ENCODE peak calls at places on chromosomes 5 and 9, in ten cellular contexts. Z is NCI-H2171 treated with DMSO at 0.1 percent for 48 hours; O is EL; I is left lung; X is lower leg skin; V is ACHN; A is head of caudate nucleus; P is stimulated activated CD4-positive, alpha-beta T cell treated with anti-CD3 and anti-CD28 coated beads, Interleukin-15, amount 100 ng/mL, for 1 hour; T is HFFc6; L is HepG2. U is an unnamed sample.
A peak's percentile ranks its signal among the peaks of the same experiment; 100 is the strongest.

GRCh38 chr5:57176350-57176857 is 2.5 kb downstream of the GPBP1 start:
- DNase-seq in X (no peak), O (peak; percentile 45), Z (no peak), I (no peak), P (no peak), A (no peak), V (peak; percentile 45), T (peak; percentile 56), L (no peak), U (no peak)

GRCh38 chr9:37908698-37909186 is 4.8 kb upstream of the SLC25A51 start:
- DNase-seq in X (no peak), A (no peak), O (peak; percentile 15), I (no peak), Z (no peak), T (peak; percentile 12), P (no peak), V (no peak), L (peak; percentile 92), U (no peak)

GRCh38 chr9:84744195-84744594 is 74.7 kb downstream of the NTRK2 start:
- DNase-seq in A (no peak), P (no peak), V (no peak), Z (no peak), T (no peak), X (no peak), I (no peak), L (no peak), O (no peak), U (no peak)

GRCh38 chr9:136644343-136644592 is 18.4 kb upstream of the EGFL7 start:
- DNase-seq in O (peak; percentile 65), I (no peak), X (peak; percentile 86), V (no peak), P (no peak), T (no peak), Z (peak; percentile 80), A (no peak), L (no peak), U (no peak)

GRCh38 chr5:22521521-22521920 is 331.6 kb downstream of the CDH12 start:
- DNase-seq in P (no peak), O (no peak), X (no peak), I (no peak), A (no peak), T (no peak), V (no peak), L (no peak), Z (peak; percentile 19), U (no peak)

GRCh38 chr9:112049834-112050516 is 125.1 kb downstream of the SUSD1 start:
- DNase-seq in T (no peak), A (no peak), X (no peak), L (no peak), Z (no peak), O (peak; percentile 46), I (no peak), P (no peak), V (no peak), U (no peak)

GRCh38 chr9:32989651-32990050 is 11.8 kb downstream of the APTX start:
- DNase-seq in P (no peak), L (no peak), X (no peak), A (no peak), T (no peak), O (no peak), V (no peak), I (no peak), Z (no peak), U (no peak)

GRCh38 chr9:63817622-63818518 is 1467.1 kb downstream of the FOXD4L5 start:
- DNase-seq in V (peak; percentile 48), X (peak; percentile 72), O (peak; percentile 23), A (peak; percentile 87), L (peak; percentile 10), Z (no peak), P (peak; percentile 30), I (peak; percentile 95), T (peak; percentile 36), U (peak; percentile 91)

GRCh38 chr5:14983666-14984441 is 112.3 kb upstream of the ANKH start:
- DNase-seq in T (no peak), P (no peak), V (no peak), X (no peak), I (no peak), O (no peak), L (no peak), Z (no peak), A (no peak), U (no peak)

GRCh38 chr9:21710792-21711191 is 91.6 kb upstream of the MTAP start:
- DNase-seq in O (no peak), X (no peak), L (no peak), P (no peak), I (no peak), Z (no peak), V (no peak), A (no peak), T (no peak), U (no peak)

GRCh38 chr5:175823731-175824525 is 47.5 kb upstream of the CPLX2 start:
- DNase-seq in Z (peak; percentile 81), A (peak; percentile 89), I (no peak), P (no peak), O (no peak), X (no peak), T (no peak), V (no peak), L (no peak), U (no peak)

GRCh38 chr9:34961574-34962480 is 3.7 kb downstream of the PHF24 start:
- DNase-seq in V (peak; percentile 23), T (peak; percentile 18), X (no peak), P (no peak), L (no peak), I (no peak), O (peak; percentile 57), A (no peak), Z (no peak), U (no peak)

GRCh38 chr5:141756196-141756595 is 74.2 kb upstream of the ARAP3 start:
- DNase-seq in L (no peak), A (peak; percentile 42), P (no peak), Z (no peak), O (no peak), T (no peak), X (no peak), V (no peak), I (no peak), U (no peak)

GRCh38 chr9:113620377-113621161 is 157.0 kb downstream of the RGS3 start:
- DNase-seq in Z (peak; percentile 49), X (peak; percentile 52), I (no peak), V (peak; percentile 92), A (peak; percentile 73), O (peak; percentile 96), T (peak; percentile 86), P (no peak), L (peak; percentile 77), U (peak; percentile 53)

GRCh38 chr5:177154003-177154643 is 20.6 kb downstream of the NSD1 start:
- DNase-seq in L (no peak), V (no peak), Z (no peak), I (no peak), P (no peak), T (peak; percentile 34), O (peak; percentile 58), X (no peak), A (peak; percentile 27), U (no peak)

GRCh38 chr5:101278917-101279316 is 375.8 kb upstream of the ST8SIA4 start:
- DNase-seq in I (no peak), Z (no peak), A (no peak), O (no peak), P (no peak), T (no peak), V (no peak), L (no peak), X (no peak), U (no peak)

GRCh38 chr5:33120671-33121070 is 320.1 kb upstream of the TARS1 start:
- DNase-seq in I (no peak), A (no peak), V (no peak), Z (no peak), L (no peak), T (peak; percentile 79), O (peak; percentile 90), P (no peak), X (no peak), U (no peak)

GRCh38 chr5:171600736-171601265 is 181.4 kb downstream of the FGF18 start:
- DNase-seq in V (no peak), X (no peak), A (peak; percentile 51), O (no peak), Z (no peak), L (no peak), I (no peak), T (no peak), P (no peak), U (no peak)

GRCh38 chr5:2031581-2031980 is 148.9 kb upstream of the IRX4 start:
- DNase-seq in L (no peak), Z (no peak), A (peak; percentile 22), I (no peak), O (no peak), X (no peak), T (no peak), P (no peak), V (no peak), U (peak; percentile 24)

GRCh38 chr9:12441509-12441908 is 251.7 kb upstream of the TYRP1 start:
- DNase-seq in I (no peak), X (no peak), O (no peak), Z (no peak), L (no peak), A (no peak), P (no peak), V (no peak), T (no peak), U (no peak)

GRCh38 chr9:77885104-77885672 is 146.4 kb downstream of the GNAQ start:
- DNase-seq in T (no peak), A (peak; percentile 47), I (no peak), V (no peak), P (no peak), X (no peak), Z (no peak), L (no peak), O (no peak), U (no peak)

GRCh38 chr9:4137234-4137633 is 162.6 kb downstream of the GLIS3 start:
- DNase-seq in L (peak; percentile 35), X (no peak), Z (no peak), O (peak; percentile 99), A (no peak), P (no peak), T (peak; percentile 95), V (peak; percentile 96), I (no peak), U (no peak)

GRCh38 chr9:105299190-105299854 is 54.9 kb downstream of the SLC44A1 start:
- DNase-seq in Z (no peak), A (peak; percentile 51), T (peak; percentile 87), X (peak; percentile 27), P (no peak), I (no peak), L (peak; percentile 26), V (peak; percentile 68), O (peak; percentile 91), U (no peak)

GRCh38 chr9:131095666-131096489 is 453 bp upstream of the AIF1L start:
- DNase-seq in O (no peak), X (no peak), A (peak; percentile 91), T (no peak), V (peak; percentile 42), Z (peak; percentile 72), P (no peak), I (no peak), L (peak; percentile 56), U (peak; percentile 68)

GRCh38 chr5:127615916-127616315 is 33.0 kb upstream of the CTXN3 start:
- DNase-seq in A (no peak), T (no peak), X (no peak), L (no peak), I (no peak), Z (no peak), P (no peak), V (no peak), O (peak; percentile 41), U (peak; percentile 31)

GRCh38 chr9:26801772-26802171 is 90.8 kb downstream of the CAAP1 start:
- DNase-seq in Z (no peak), L (no peak), O (no peak), V (no peak), A (no peak), P (no peak), X (no peak), I (no peak), T (no peak), U (no peak)